ENCODE peak calls at places on chromosomes 1 and 21, in ten cellular contexts. T, R, P, N, X, G, B, J, K and Q are unnamed samples.

GRCh38 chr1:109615879-109616278 is 3.5 kb downstream of the GNAT2 start:
- DNase-seq in T (no peak), R (peak; percentile 34), P (no peak), N (no peak), X (no peak), G (no peak), B (no peak), J (no peak), K (no peak), Q (no peak)

GRCh38 chr1:27418326-27418761 is 25.9 kb downstream of the GPR3 start:
- DNase-seq in T (no peak), R (no peak), P (peak; percentile 46), N (peak; percentile 75), X (no peak), G (no peak), B (peak; percentile 95), J (no peak), K (no peak), Q (peak; percentile 77)

GRCh38 chr1:219659682-219660081 is 46.8 kb upstream of the ZC3H11B start:
- DNase-seq in T (no peak), R (no peak), P (no peak), N (no peak), X (no peak), G (no peak), B (peak; percentile 16), J (peak; percentile 28), K (no peak), Q (peak; percentile 69)

GRCh38 chr1:168252204-168252733 is 26.5 kb downstream of the SFT2D2 start:
- DNase-seq in T (no peak), R (no peak), P (no peak), N (no peak), X (no peak), G (no peak), B (no peak), J (no peak), K (no peak), Q (no peak)

GRCh38 chr1:27137022-27137542 is 17.8 kb downstream of the SLC9A1 start:
- DNase-seq in T (peak; percentile 42), R (peak; percentile 62), P (no peak), N (peak; percentile 63), X (peak; percentile 70), G (no peak), B (no peak), J (peak; percentile 55), K (peak; percentile 62), Q (no peak)

GRCh38 chr1:34113362-34113761 is 51.7 kb downstream of the CSMD2 start:
- DNase-seq in T (no peak), R (peak; percentile 89), P (no peak), N (no peak), X (no peak), G (no peak), B (no peak), J (peak; percentile 80), K (no peak), Q (no peak)

GRCh38 chr1:223403184-223403815 is 10.1 kb downstream of the CCDC185 start:
- DNase-seq in T (no peak), R (no peak), P (no peak), N (no peak), X (no peak), G (no peak), B (no peak), J (no peak), K (no peak), Q (no peak)

GRCh38 chr21:44742418-44743153 is 31.2 kb upstream of the TSPEAR start:
- DNase-seq in T (no peak), R (no peak), P (no peak), N (no peak), X (no peak), G (no peak), B (no peak), J (no peak), K (no peak), Q (no peak)

GRCh38 chr21:36156815-36157670 is at the start of gene DOP1B:
- DNase-seq in T (no peak), R (no peak), P (peak; percentile 8), N (no peak), X (peak; percentile 16), G (no peak), B (no peak), J (peak; percentile 67), K (peak; percentile 80), Q (no peak)

GRCh38 chr1:234315091-234315541 is 58.1 kb upstream of the COA6 start:
- DNase-seq in T (no peak), R (no peak), P (no peak), N (no peak), X (peak; percentile 16), G (peak; percentile 61), B (peak; percentile 30), J (no peak), K (no peak), Q (peak; percentile 17)

DNA sequence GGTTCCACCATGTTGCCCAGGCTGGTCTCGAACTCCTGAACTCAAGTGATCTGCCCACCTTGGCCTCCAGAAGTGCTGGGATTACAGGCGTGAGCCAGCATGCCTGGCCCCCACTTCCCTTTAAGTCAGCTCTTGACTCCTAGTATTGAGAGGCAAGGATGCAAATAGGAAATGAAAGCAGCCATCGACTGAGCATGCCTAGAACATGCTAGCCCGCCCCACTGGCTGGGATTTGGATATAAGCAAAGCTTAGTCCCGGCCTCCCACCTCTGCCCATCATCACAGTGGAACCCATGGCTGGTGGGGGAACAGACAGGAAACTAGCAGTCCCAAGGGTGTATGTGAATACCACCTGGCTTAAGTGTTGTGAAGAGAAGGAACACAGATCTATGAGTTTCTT is 10.5 kb downstream of the C1orf167 start:
- DNase-seq in T (no peak), R (no peak), P (no peak), N (no peak), X (no peak), G (no peak), B (no peak), J (peak; percentile 40), K (no peak), Q (no peak)
- H3K4me3 ChIP-seq in T (no peak overlapping the region), R (no peak overlapping the region), P (no peak overlapping the region), N (no peak overlapping the region), X (no peak overlapping the region), G (no peak overlapping the region), B (no peak overlapping the region), J (no peak overlapping the region), K (no peak overlapping the region), Q (no peak overlapping the region)

GRCh38 chr1:247535402-247535801 is 838 bp downstream of the OR2C3 start:
- DNase-seq in T (no peak), R (no peak), P (no peak), N (no peak), X (no peak), G (no peak), B (no peak), J (no peak), K (no peak), Q (no peak)

GRCh38 chr1:247536340-247536739 is at the start of gene OR2C3:
- DNase-seq in T (no peak), R (no peak), P (no peak), N (no peak), X (no peak), G (no peak), B (no peak), J (no peak), K (no peak), Q (no peak)

GRCh38 chr1:247528812-247529474 is 7.3 kb downstream of the OR2C3 start:
- DNase-seq in T (no peak), R (no peak), P (no peak), N (no peak), X (no peak), G (no peak), B (no peak), J (no peak), K (no peak), Q (no peak)

GRCh38 chr1:247530785-247531184 is 5.5 kb downstream of the OR2C3 start:
- DNase-seq in T (no peak), R (no peak), P (no peak), N (no peak), X (no peak), G (no peak), B (no peak), J (no peak), K (peak; percentile 22), Q (no peak)

GRCh38 chr1:247531937-247532336 is 4.3 kb downstream of the OR2C3 start:
- DNase-seq in T (no peak), R (no peak), P (no peak), N (no peak), X (no peak), G (no peak), B (no peak), J (peak; percentile 7), K (no peak), Q (no peak)
- TF ChIP-seq CTCF in T (no peak), R (peak; percentile 57), P (no peak), N (no peak), X (no peak), G (peak; percentile 14), B (no peak), J (peak; percentile 20), K (no peak), Q (no peak)

GRCh38 chr1:211680752-211681327 is 5.4 kb upstream of the NEK2 start:
- DNase-seq in T (peak; percentile 40), R (peak; percentile 74), P (peak; percentile 89), N (peak; percentile 81), X (peak; percentile 64), G (peak; percentile 78), B (peak; percentile 79), J (peak; percentile 84), K (peak; percentile 83), Q (peak; percentile 57)

GRCh38 chr1:211677659-211678058 is 2.2 kb upstream of the NEK2 start:
- DNase-seq in T (no peak), R (no peak), P (no peak), N (no peak), X (no peak), G (no peak), B (no peak), J (no peak), K (no peak), Q (no peak)

GRCh38 chr1:211675230-211676105 is at the start of gene NEK2:
- DNase-seq in T (peak; percentile 87), R (peak; percentile 99), P (peak; percentile 96), N (peak; percentile 83), X (peak; percentile 68), G (peak; percentile 74), B (peak; percentile 85), J (peak; percentile 99), K (peak; percentile 95), Q (no peak)

DNA sequence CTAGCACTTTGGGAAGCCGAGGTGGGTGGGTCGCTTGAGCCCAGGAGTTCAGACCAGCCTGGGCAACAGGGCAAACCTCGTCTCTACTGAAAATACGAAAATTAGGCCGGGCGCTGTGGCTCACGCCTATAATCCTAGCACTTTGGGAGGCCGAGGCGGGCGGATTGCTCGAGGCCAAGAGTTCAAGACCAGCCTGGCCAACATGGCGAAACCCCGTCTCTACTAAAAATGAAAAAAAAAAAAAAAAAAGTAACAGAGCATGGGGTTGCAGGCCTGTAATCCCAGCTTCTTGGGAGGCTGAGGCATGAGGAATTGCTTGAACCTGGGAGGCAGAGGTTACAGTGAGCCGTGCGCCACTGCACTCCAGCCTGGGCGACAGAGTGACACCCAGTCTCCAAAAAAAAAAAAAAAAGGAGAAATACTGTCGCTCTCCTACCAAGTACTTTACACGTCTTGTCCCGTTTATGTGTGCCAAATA is 724 bp upstream of the NEK2 start:
- DNase-seq in T (no peak), R (no peak), P (no peak), N (no peak), X (no peak), G (no peak), B (no peak), J (no peak), K (no peak), Q (no peak)
- H3K4me3 ChIP-seq in T (peak overlapping the region; percentile 75), R (peak overlapping the region; percentile 87), P (peak overlapping the region; percentile 92), N (peak overlapping the region; percentile 67), X (peak overlapping the region; percentile 67), G (peak overlapping the region; percentile 91), B (peak overlapping the region; percentile 82), J (peak overlapping the region; percentile 76), K (peak overlapping the region; percentile 75), Q (peak overlapping the region; percentile 77)

GRCh38 chr1:53889304-53890298 is at the start of gene YIPF1:
- DNase-seq in T (peak; percentile 89), R (peak; percentile 95), P (peak; percentile 74), N (peak; percentile 94), X (peak; percentile 81), G (peak; percentile 43), B (peak; percentile 94), J (peak; percentile 95), K (peak; percentile 97), Q (peak; percentile 38)
- TF ChIP-seq CTCF in T (no peak), R (no peak), P (no peak), N (peak; percentile 32), X (no peak), G (no peak), B (no peak), J (no peak), K (no peak), Q (no peak)